ENCODE peak calls at places on chromosome 18, in seven cellular contexts. M is uterus; X is spleen; P is Peyer's patch; Z is GM23248; Y is naive thymus-derived CD4-positive, alpha-beta T cell; K is lower lobe of right lung. I is an unnamed sample.
A peak's percentile ranks its signal among the peaks of the same experiment; 100 is the strongest.

GRCh38 chr18:12060182-12060870 is 33.3 kb upstream of the ANKRD62 start:
- DNase-seq in M (no peak), X (no peak), P (no peak), Z (peak; percentile 23), Y (no peak), K (no peak), I (no peak)

GRCh38 chr18:5601188-5601624 is 57.4 kb upstream of the EPB41L3 start:
- DNase-seq in M (no peak), X (no peak), P (peak; percentile 54), Z (no peak), Y (no peak), K (no peak), I (no peak)

GRCh38 chr18:79496237-79496977 is 100.7 kb downstream of the NFATC1 start:
- DNase-seq in M (no peak), X (peak; percentile 81), P (peak; percentile 39), Z (no peak), Y (no peak), K (peak; percentile 40), I (no peak)

GRCh38 chr18:46386788-46387187 is 270.2 kb downstream of the LOXHD1 start:
- DNase-seq in M (no peak), X (no peak), P (no peak), Z (peak; percentile 24), Y (no peak), K (no peak), I (no peak)

GRCh38 chr18:72672364-72673151 is 128.4 kb upstream of the CBLN2 start:
- DNase-seq in M (no peak), X (no peak), P (no peak), Z (peak; percentile 61), Y (no peak), K (no peak), I (no peak)

GRCh38 chr18:53971331-53971730 is 253.1 kb downstream of the MBD2 start:
- DNase-seq in M (no peak), X (no peak), P (no peak), Z (peak; percentile 23), Y (no peak), K (no peak), I (no peak)

GRCh38 chr18:41145526-41145925 is 809.5 kb upstream of the PIK3C3 start:
- DNase-seq in M (no peak), X (no peak), P (no peak), Z (peak; percentile 2), Y (no peak), K (no peak), I (no peak)

GRCh38 chr18:39966275-39966674 is 1988.8 kb upstream of the PIK3C3 start:
- DNase-seq in M (no peak), X (no peak), P (no peak), Z (peak; percentile 18), Y (no peak), K (no peak), I (no peak)

GRCh38 chr18:52220062-52220591 is 119.9 kb upstream of the DCC start:
- DNase-seq in M (no peak), X (no peak), P (no peak), Z (no peak), Y (no peak), K (no peak), I (no peak)

GRCh38 chr18:70419526-70419925 is 130.7 kb downstream of the SOCS6 start:
- DNase-seq in M (no peak), X (no peak), P (no peak), Z (peak; percentile 71), Y (no peak), K (no peak), I (no peak)

GRCh38 chr18:27803957-27804356 is 373.0 kb downstream of the CDH2 start:
- DNase-seq in M (no peak), X (no peak), P (no peak), Z (peak; percentile 52), Y (no peak), K (no peak), I (no peak)

GRCh38 chr18:9653390-9653789 is 39.0 kb upstream of the PPP4R1 start:
- DNase-seq in M (peak; percentile 19), X (no peak), P (no peak), Z (peak; percentile 29), Y (no peak), K (no peak), I (no peak)

GRCh38 chr18:6741290-6741689 is 11.8 kb downstream of the ARHGAP28 start:
- DNase-seq in M (peak; percentile 67), X (no peak), P (no peak), Z (peak; percentile 95), Y (no peak), K (no peak), I (no peak)

GRCh38 chr18:23547306-23547705 is 39.0 kb downstream of the NPC1 start:
- DNase-seq in M (no peak), X (no peak), P (no peak), Z (no peak), Y (no peak), K (no peak), I (no peak)

GRCh38 chr18:55097406-55098170 is 138.3 kb upstream of the CCDC68 start:
- DNase-seq in M (peak; percentile 18), X (no peak), P (no peak), Z (peak; percentile 55), Y (no peak), K (no peak), I (no peak)

GRCh38 chr18:6624729-6625308 is 104.7 kb upstream of the ARHGAP28 start:
- DNase-seq in M (no peak), X (no peak), P (no peak), Z (peak; percentile 52), Y (no peak), K (no peak), I (no peak)

GRCh38 chr18:38751211-38751610 is 1185.6 kb upstream of the CELF4 start:
- DNase-seq in M (no peak), X (no peak), P (no peak), Z (no peak), Y (no peak), K (no peak), I (no peak)

GRCh38 chr18:63135101-63135500 is 184.5 kb downstream of the BCL2 start:
- DNase-seq in M (no peak), X (no peak), P (no peak), Z (no peak), Y (no peak), K (no peak), I (no peak)

GRCh38 chr18:63140038-63140450 is 179.5 kb downstream of the BCL2 start:
- DNase-seq in M (no peak), X (no peak), P (no peak), Z (no peak), Y (no peak), K (no peak), I (no peak)

GRCh38 chr18:63140997-63141776 is 178.4 kb downstream of the BCL2 start:
- DNase-seq in M (no peak), X (no peak), P (no peak), Z (no peak), Y (no peak), K (no peak), I (no peak)

GRCh38 chr18:63138469-63139340 is 180.9 kb downstream of the BCL2 start:
- DNase-seq in M (no peak), X (peak; percentile 84), P (no peak), Z (peak; percentile 58), Y (no peak), K (no peak), I (no peak)

GRCh38 chr18:63137999-63138448 is 181.5 kb downstream of the BCL2 start:
- DNase-seq in M (no peak), X (peak; percentile 88), P (no peak), Z (no peak), Y (peak; percentile 68), K (no peak), I (peak; percentile 65)
- H3K4me3 ChIP-seq in M (no peak overlapping the region), X (peak overlapping the region; percentile 63), P (peak overlapping the region; percentile 28), Z (peak overlapping the region; percentile 63), Y (peak overlapping the region; percentile 38), K (peak overlapping the region; percentile 24), I (peak overlapping the region; percentile 27)

GRCh38 chr18:35620765-35621164 is 39.2 kb downstream of the GALNT1 start:
- DNase-seq in M (no peak), X (no peak), P (no peak), Z (peak; percentile 37), Y (no peak), K (no peak), I (no peak)
- H3K4me1 ChIP-seq in M (no peaks in the 10 kb centered on the region), X (peaks cover 67% of the 10 kb centered on the region), P (no peaks in the 10 kb centered on the region), Z (peaks cover 30% of the 10 kb centered on the region), Y (peaks cover 32% of the 10 kb centered on the region), K (peaks cover 31% of the 10 kb centered on the region), I (peaks cover 4% of the 10 kb centered on the region)

GRCh38 chr18:78492813-78493371 is 486.7 kb upstream of the SALL3 start:
- DNase-seq in M (no peak), X (no peak), P (no peak), Z (no peak), Y (no peak), K (no peak), I (no peak)
- H3K27ac ChIP-seq in M (no peak overlapping the region), X (no peak overlapping the region), P (no peak overlapping the region), Z (no peak overlapping the region), Y (no peak overlapping the region), K (no peak overlapping the region), I (no peak overlapping the region)

GRCh38 chr18:34002130-34002529 is 222.6 kb downstream of the NOL4 start:
- DNase-seq in M (no peak), X (no peak), P (no peak), Z (no peak), Y (no peak), K (no peak), I (no peak)

GRCh38 chr18:34003687-34004086 is 221.0 kb downstream of the NOL4 start:
- DNase-seq in M (no peak), X (no peak), P (no peak), Z (no peak), Y (no peak), K (no peak), I (no peak)

DNA sequence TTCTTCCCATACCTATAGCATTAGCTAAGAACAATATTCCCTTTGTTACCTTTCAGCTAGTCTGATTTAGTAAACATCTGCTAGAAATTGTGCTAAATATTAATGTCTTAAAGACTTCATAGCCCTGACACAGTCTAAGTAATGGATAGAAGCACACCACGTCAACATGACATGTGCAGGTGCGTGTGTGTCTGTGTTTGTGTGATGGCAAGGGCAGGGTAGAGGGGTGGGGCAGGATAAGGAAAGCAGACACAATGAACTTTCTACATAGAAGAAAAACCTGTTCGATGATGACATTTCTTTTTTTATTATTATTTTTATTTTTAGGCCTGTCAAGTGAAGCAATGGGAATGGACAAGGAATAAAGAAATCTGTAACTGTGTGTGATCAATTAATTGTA is 223.3 kb downstream of the NOL4 start:
- DNase-seq in M (no peak), X (no peak), P (no peak), Z (no peak), Y (no peak), K (no peak), I (no peak)
- H3K4me3 ChIP-seq in M (no peak overlapping the region), X (no peak overlapping the region), P (no peak overlapping the region), Z (no peak overlapping the region), Y (no peak overlapping the region), K (no peak overlapping the region), I (no peak overlapping the region)

DNA sequence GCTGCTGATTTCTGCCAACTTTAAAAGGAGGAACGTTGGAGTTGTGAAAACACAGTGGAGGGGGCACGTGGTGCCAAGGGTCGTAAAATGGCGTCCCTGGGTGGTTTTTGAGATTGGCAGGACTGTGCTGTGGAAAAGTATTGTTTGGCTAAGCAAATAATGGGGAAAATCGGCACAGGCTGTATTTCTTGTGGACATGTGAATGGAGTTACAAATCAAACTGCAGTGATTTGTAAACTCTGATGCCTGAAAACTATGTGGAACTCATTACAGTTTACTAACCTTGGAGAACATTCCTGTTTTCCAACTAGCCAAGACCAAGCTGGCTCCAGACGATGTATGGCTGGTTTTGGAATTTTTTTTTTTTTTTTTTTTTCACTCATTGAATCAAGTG is 68.7 kb downstream of the KCTD1 start:
- DNase-seq in M (no peak), X (no peak), P (no peak), Z (peak; percentile 43), Y (no peak), K (no peak), I (no peak)
- H3K4me1 ChIP-seq in M (no peaks in the 10 kb centered on the region), X (no peaks in the 10 kb centered on the region), P (no peaks in the 10 kb centered on the region), Z (peaks cover 44% of the 10 kb centered on the region), Y (no peaks in the 10 kb centered on the region), K (no peaks in the 10 kb centered on the region), I (no peaks in the 10 kb centered on the region)